ENCODE peak calls at places on chromosomes 1 and 21, in five cellular contexts. T, B, G, F and D are unnamed samples. For H3K27me3, the result is how much of the 10 kb centered on the place peaks cover.

GRCh38 chr1:109133815-109134214 is 19.9 kb downstream of the ELAPOR1 start:
- DNase-seq in T (no peak), G (peak), B (peak), F (no peak), D (peak)

GRCh38 chr1:2236695-2237677 is 8.9 kb downstream of the SKI start:
- DNase-seq in G (no peak), T (no peak), F (no peak), B (no peak), D (no peak)

GRCh38 chr1:115400426-115400825 is 62.4 kb upstream of the NGF start:
- DNase-seq in F (no peak), T (no peak), G (no peak), B (no peak), D (no peak)

GRCh38 chr1:183243190-183244065 is 57.4 kb downstream of the LAMC2 start:
- DNase-seq in B (no peak), T (peak), F (no peak), G (no peak), D (no peak)

GRCh38 chr1:230868736-230869385 is 540 bp upstream of the C1orf198 start:
- DNase-seq in B (peak), F (peak), G (peak), T (peak), D (peak)

GRCh38 chr1:12196641-12197482 is 30.1 kb downstream of the TNFRSF1B start:
- DNase-seq in T (peak), F (no peak), G (no peak), B (no peak), D (peak)

GRCh38 chr1:63448741-63449140 is 74.3 kb downstream of the ITGB3BP start:
- DNase-seq in G (no peak), T (no peak), B (no peak), F (no peak), D (no peak)

GRCh38 chr1:241647658-241648057 is 4.4 kb upstream of the WDR64 start:
- DNase-seq in G (no peak), B (no peak), T (no peak), F (no peak), D (no peak)

GRCh38 chr1:208604295-208604694 is 360.1 kb upstream of the PLXNA2 start:
- DNase-seq in B (no peak), G (no peak), T (no peak), F (no peak), D (no peak)

GRCh38 chr1:178371999-178372398 is 124.8 kb downstream of the CLEC20A start:
- DNase-seq in F (no peak), G (no peak), B (no peak), T (no peak), D (no peak)

GRCh38 chr1:31705080-31705866 is 1.5 kb upstream of the COL16A1 start:
- DNase-seq in G (no peak), F (no peak), B (peak), T (peak), D (peak)

DNA sequence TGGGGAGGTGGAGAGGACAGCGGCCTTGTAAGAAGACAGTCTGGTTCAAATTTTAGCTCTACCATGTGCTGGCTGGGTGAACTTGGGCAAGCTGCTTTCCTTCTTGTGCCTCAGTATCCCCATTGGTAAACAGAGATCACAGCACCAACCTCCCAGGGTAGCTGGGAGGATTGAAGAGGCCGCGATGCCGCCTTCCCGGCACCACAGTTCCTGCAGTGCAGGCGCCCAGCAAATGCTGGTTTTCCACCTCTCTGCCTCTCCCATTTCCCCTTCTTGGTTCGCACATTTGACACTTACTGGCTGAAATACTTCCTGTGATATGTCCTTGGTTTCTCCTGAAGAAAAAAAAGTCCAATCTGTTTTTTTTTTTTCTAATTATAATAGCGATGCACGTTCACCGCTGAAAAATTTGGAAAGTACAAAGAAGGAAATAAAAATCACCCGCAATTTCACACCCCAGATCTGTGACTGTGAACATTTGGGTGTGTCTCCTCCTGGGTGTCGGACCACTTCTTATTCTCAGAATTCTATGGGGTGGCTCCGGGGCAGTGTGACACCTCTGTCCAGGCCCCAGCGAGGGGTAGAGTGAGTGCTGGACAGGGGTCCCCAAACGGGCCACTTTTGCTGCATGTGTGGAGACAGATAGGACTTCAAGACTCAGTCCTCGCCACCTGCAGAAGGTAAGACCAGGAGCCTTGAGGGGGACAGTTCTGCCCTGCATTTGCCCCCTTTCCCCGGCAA is 73.1 kb downstream of the RUNX3 start:
- DNase-seq in B (no peak), G (no peak), F (no peak), T (no peak), D (no peak)
- H3K27me3 ChIP-seq in B (under half), G (under half), F (under half), T (under half), D (under half)

GRCh38 chr1:110548381-110548780 is 29.4 kb upstream of the KCNA10 start:
- DNase-seq in G (no peak), B (peak), T (no peak), F (no peak), D (no peak)
- TF ChIP-seq CTCF in G (peak), B (peak), T (peak), F (no peak), D (no peak)

GRCh38 chr1:15261155-15262002 is 14.4 kb downstream of the FHAD1 start:
- DNase-seq in T (peak), G (no peak), F (peak), B (peak), D (peak)

GRCh38 chr1:15260418-15261154 is 13.6 kb downstream of the FHAD1 start:
- DNase-seq in G (peak), F (peak), T (no peak), B (no peak), D (no peak)

GRCh38 chr1:15262711-15263110 is 15.7 kb downstream of the FHAD1 start:
- DNase-seq in T (no peak), F (no peak), B (no peak), G (no peak), D (no peak)

GRCh38 chr1:15259608-15260007 is 12.6 kb downstream of the FHAD1 start:
- DNase-seq in F (no peak), B (no peak), G (no peak), T (no peak), D (no peak)

DNA sequence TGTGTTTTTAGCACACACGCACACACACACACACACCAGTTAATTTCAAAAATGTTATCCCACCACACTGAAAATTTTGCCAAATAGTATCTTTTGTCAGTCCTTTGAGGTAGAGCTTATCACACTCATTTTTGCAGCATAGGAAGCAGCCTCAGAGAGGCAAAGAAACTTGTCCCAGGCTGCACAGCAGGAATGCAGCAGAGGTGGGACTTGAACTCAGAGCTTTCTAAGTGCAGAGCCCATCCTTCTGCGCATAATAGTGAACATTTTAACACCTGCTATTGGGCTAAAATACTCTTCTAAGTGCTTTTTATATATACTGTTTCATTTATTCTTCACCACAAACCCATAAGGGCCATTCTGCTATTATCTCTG is 15.0 kb downstream of the FHAD1 start:
- DNase-seq in G (no peak), T (no peak), B (no peak), F (no peak), D (no peak)
- H3K27ac ChIP-seq in G (peak), T (peak), B (no peak), F (peak), D (peak)

GRCh38 chr1:232464325-232464724 is 165.6 kb downstream of the SIPA1L2 start:
- DNase-seq in B (no peak), T (no peak), G (no peak), F (no peak), D (no peak)

GRCh38 chr1:232470711-232471110 is 159.2 kb downstream of the SIPA1L2 start:
- DNase-seq in B (no peak), F (no peak), T (no peak), G (no peak), D (no peak)

GRCh38 chr1:232468249-232468648 is 161.7 kb downstream of the SIPA1L2 start:
- DNase-seq in B (no peak), F (no peak), G (no peak), T (no peak), D (no peak)

GRCh38 chr1:232463226-232463625 is 166.7 kb downstream of the SIPA1L2 start:
- DNase-seq in F (no peak), T (no peak), G (no peak), B (no peak), D (no peak)

DNA sequence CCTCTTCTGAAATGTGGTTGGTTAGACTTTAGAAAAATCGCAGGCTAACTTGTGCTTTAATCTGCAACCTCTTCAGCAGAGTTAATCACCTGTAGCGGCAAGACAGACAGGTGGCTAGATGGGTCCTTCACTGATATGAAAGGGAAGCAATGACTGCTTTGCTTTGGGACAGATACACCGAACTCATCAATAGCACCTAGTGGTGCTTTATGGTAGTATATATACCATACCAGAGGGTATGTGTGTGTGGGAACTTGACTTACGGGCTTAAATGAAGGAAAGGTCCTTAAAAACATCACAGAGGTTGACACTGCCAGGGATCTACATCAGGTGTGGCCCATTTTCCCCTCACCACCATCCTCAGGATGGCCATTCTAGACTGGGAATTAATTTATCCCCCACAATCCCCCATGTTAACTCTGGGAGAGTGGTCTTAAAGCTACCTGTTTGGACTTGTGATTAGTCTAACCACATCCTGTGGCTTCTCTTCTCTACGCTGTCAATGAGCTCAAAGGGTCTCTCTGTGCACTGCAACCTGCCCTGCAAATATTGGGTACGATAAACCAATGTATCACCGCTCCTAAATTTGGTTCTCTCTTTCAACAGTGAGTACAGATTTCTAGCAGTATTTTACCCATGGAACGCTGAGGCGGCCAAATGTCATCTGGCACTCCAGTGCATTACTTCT is 162.7 kb downstream of the SIPA1L2 start:
- DNase-seq in T (no peak), F (no peak), G (no peak), B (no peak), D (no peak)
- H3K27me3 ChIP-seq in T (under half), F (under half), G (under half), B (under half), D (under half)

GRCh38 chr21:32383812-32384211 is 9.0 kb downstream of the URB1 start:
- DNase-seq in B (no peak), G (no peak), F (no peak), T (no peak), D (no peak)
- TF ChIP-seq CTCF in B (no peak), G (no peak), F (no peak), T (no peak), D (no peak)

GRCh38 chr1:212453156-212453857 is 20.6 kb downstream of the NENF start:
- DNase-seq in T (no peak), G (no peak), B (no peak), F (no peak), D (no peak)

GRCh38 chr1:212454741-212455140 is 22.0 kb downstream of the NENF start:
- DNase-seq in T (no peak), B (no peak), F (no peak), G (no peak), D (no peak)

GRCh38 chr1:212456166-212456528 is 23.4 kb downstream of the NENF start:
- DNase-seq in F (no peak), B (no peak), G (no peak), T (no peak), D (no peak)

GRCh38 chr1:212457740-212458338 is 25.1 kb downstream of the NENF start:
- DNase-seq in B (peak), T (peak), F (peak), G (no peak), D (peak)

GRCh38 chr1:212455406-212456165 is 22.9 kb downstream of the NENF start:
- DNase-seq in T (peak), F (peak), B (peak), G (peak), D (peak)
- H3K27ac ChIP-seq in T (peak), F (no peak), B (peak), G (no peak), D (no peak)

GRCh38 chr1:219467524-219467923 is 145.4 kb downstream of the ZC3H11B start:
- DNase-seq in B (no peak), G (no peak), F (no peak), T (no peak), D (no peak)
- H3K27me3 ChIP-seq in B (under half), G (under half), F (under half), T (under half), D (under half)

GRCh38 chr1:46300673-46301405 is 2.6 kb downstream of the LRRC41 start:
- DNase-seq in T (no peak), G (no peak), B (no peak), F (peak), D (no peak)

GRCh38 chr1:46303872-46304326 is 401 bp downstream of the UQCRH start:
- DNase-seq in B (no peak), G (no peak), F (peak), T (no peak), D (no peak)

GRCh38 chr1:46301406-46302090 is 1.9 kb downstream of the LRRC41 start:
- DNase-seq in B (peak), F (no peak), T (no peak), G (no peak), D (no peak)

GRCh38 chr1:46303038-46303871 is at the start of the genes LRRC41 and UQCRH:
- DNase-seq in G (peak), T (peak), B (peak), F (peak), D (peak)

DNA sequence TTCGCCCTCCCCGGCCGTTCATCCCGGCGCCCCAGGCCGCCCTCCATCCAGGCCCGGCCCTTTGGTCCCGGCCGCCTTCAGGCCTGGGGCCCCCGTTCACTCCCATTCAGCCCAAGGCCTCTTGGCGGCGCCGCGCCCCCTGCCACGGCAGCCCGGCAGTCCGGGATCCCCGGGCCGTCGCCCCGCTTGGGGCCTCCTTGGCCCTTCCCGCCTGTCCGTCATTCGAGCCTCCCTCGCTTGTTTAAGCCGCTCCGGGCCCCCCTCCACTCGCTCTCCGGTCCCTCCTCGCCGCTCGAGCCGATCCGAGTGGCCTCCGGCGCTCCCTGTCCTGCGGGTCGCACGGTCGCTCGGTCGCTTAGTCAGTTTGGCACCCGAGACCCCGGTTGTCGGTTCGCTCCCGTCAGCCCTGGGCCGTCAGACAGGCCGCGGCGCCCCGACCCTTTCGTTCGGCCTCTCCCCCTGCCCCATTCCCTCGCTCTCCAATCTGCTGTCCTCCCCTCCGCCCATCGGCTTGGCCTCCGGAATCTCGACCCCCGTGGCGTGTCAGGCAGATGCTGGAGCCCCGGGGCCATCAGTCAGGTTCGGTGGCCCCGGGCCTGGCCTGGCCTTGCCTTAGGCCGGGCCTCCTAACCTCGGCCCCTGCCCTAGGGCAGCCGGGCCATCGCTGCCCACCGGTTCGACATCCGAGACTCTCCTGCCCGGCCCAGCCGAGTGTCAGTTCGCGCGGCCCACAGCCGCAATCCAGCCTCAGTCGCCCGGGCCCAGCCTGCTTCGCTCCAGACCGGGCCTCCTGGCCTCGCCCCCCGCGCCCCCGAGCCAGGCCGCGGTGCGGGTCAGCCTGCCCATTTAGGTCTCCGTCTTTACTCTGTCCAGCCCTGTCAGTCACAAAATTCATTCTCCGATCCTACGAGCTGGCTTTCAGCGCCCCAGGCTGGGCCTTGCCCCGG is 1.1 kb downstream of the LRRC41 start:
- DNase-seq in F (peak), T (peak), B (peak), G (peak), D (peak)
- TF ChIP-seq CTCF in F (no peak), T (no peak), B (no peak), G (no peak), D (no peak)

GRCh38 chr1:160220301-160220700 is 15.1 kb downstream of the PEA15 start:
- DNase-seq in G (no peak), B (no peak), F (no peak), T (no peak), D (no peak)
- H3K27ac ChIP-seq in G (no peak), B (peak), F (no peak), T (no peak), D (no peak)

DNA sequence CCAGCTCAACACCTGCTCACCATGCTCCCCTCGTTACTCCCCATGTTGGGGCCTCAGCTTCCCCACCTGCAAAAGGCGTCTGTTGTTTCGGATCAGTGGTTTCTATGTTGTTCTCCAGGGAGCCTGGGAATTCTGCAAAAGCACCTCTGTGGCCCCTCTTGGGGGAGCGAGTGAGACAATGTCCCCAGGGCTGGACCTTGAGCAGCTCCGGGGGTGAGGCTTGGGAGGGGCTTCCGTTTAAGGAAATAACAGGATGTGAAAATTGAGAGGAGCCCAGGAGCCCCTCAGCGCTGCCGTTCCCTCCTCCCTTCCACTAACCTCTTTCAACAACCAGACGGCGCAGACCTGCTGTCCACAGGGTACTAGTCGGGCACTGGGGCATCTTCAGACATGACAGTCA is 98.5 kb upstream of the IFFO2 start:
- DNase-seq in B (no peak), T (no peak), G (no peak), F (no peak), D (no peak)
- H3K27me3 ChIP-seq in B (under half), T (half or more), G (under half), F (under half), D (under half)